ENCODE peak calls at places on chromosomes 12 and 14, in nine cellular contexts. G, N, Z, O, F, V, E, P and U are unnamed samples.

GRCh38 chr14:92382677-92383076 is 59.7 kb downstream of the SLC24A4 start:
- DNase-seq in F (no peak), V (no peak), P (no peak), Z (no peak), E (peak), N (no peak), G (no peak), O (no peak), U (no peak)

GRCh38 chr14:21071225-21072041 is 1.3 kb downstream of the ARHGEF40 start:
- DNase-seq in Z (no peak), O (peak), N (peak), V (peak), E (peak), P (peak), G (no peak), F (peak), U (peak)

GRCh38 chr14:64663174-64663573 is 41.0 kb upstream of the PLEKHG3 start:
- DNase-seq in G (no peak), Z (peak), F (no peak), P (peak), N (no peak), E (peak), V (no peak), O (no peak), U (no peak)

GRCh38 chr12:54398995-54399793 is 14.7 kb upstream of the ZNF385A start:
- DNase-seq in V (peak), O (peak), Z (peak), G (peak), F (peak), P (peak), E (peak), N (peak), U (peak)

GRCh38 chr12:67419810-67420209 is 150.7 kb downstream of the CAND1 start:
- DNase-seq in G (no peak), N (no peak), E (peak), O (no peak), V (peak), F (no peak), Z (no peak), P (no peak), U (peak)

GRCh38 chr12:121637231-121637914 is 11.0 kb downstream of the ORAI1 start:
- DNase-seq in N (no peak), F (peak), E (no peak), O (peak), P (no peak), Z (no peak), V (no peak), G (peak), U (no peak)

GRCh38 chr12:93322784-93323183 is 54.9 kb upstream of the NUDT4 start:
- DNase-seq in G (no peak), V (no peak), P (peak), N (no peak), O (no peak), Z (no peak), E (peak), F (no peak), U (no peak)

GRCh38 chr14:92680781-92681650 is 67.4 kb downstream of the LGMN start:
- DNase-seq in V (peak), P (peak), Z (peak), F (peak), G (peak), E (peak), N (peak), O (peak), U (peak)

GRCh38 chr12:117427176-117427575 is 65.8 kb upstream of the NOS1 start:
- DNase-seq in V (no peak), P (no peak), G (no peak), O (no peak), E (no peak), N (no peak), F (no peak), Z (no peak), U (no peak)

GRCh38 chr12:93667672-93668071 is 9.5 kb upstream of the CRADD start:
- DNase-seq in V (no peak), F (no peak), Z (no peak), P (peak), G (no peak), O (no peak), E (no peak), N (no peak), U (no peak)

GRCh38 chr12:42757735-42758134 is 168.2 kb upstream of the PRICKLE1 start:
- DNase-seq in O (no peak), V (peak), N (no peak), F (no peak), E (peak), P (no peak), G (no peak), Z (no peak), U (no peak)

GRCh38 chr14:55136868-55137785 is 8.1 kb downstream of the LGALS3 start:
- DNase-seq in V (no peak), O (no peak), N (no peak), G (no peak), F (no peak), Z (no peak), P (peak), E (no peak), U (no peak)

GRCh38 chr12:24561882-24562760 is 386.8 kb downstream of the BCAT1 start:
- DNase-seq in G (no peak), N (peak), V (peak), P (peak), O (no peak), F (no peak), E (peak), Z (no peak), U (peak)

GRCh38 chr14:49992901-49993335 is 100.0 kb downstream of the ARF6 start:
- DNase-seq in O (no peak), G (no peak), N (no peak), Z (no peak), P (peak), V (no peak), E (peak), F (no peak), U (no peak)

GRCh38 chr12:77830502-77830901 is at the start of gene NAV3:
- DNase-seq in P (peak), N (no peak), E (no peak), F (no peak), V (no peak), O (no peak), Z (no peak), G (no peak), U (no peak)

GRCh38 chr12:64673490-64674169 is 63.3 kb downstream of the RASSF3 start:
- DNase-seq in O (no peak), F (no peak), E (peak), P (no peak), G (no peak), V (no peak), N (no peak), Z (no peak), U (peak)

GRCh38 chr12:105092336-105092735 is 8.1 kb upstream of the ALDH1L2 start:
- DNase-seq in N (no peak), P (no peak), F (no peak), Z (peak), E (peak), G (no peak), O (no peak), V (peak), U (peak)

GRCh38 chr12:99121476-99121965 is 476.4 kb downstream of the APAF1 start:
- DNase-seq in Z (no peak), V (no peak), N (no peak), P (no peak), O (no peak), F (no peak), E (no peak), G (no peak), U (no peak)

GRCh38 chr12:1375323-1375722 is 219.1 kb downstream of the FBXL14 start:
- DNase-seq in Z (no peak), P (no peak), F (no peak), O (no peak), V (no peak), G (no peak), N (no peak), E (no peak), U (no peak)

GRCh38 chr14:58151264-58151700 is 731 bp downstream of the ARMH4 start:
- DNase-seq in V (peak), E (peak), P (peak), N (no peak), O (no peak), Z (no peak), G (no peak), F (no peak), U (no peak)

GRCh38 chr12:115623764-115624334 is 653.6 kb downstream of the MED13L start:
- DNase-seq in F (no peak), E (peak), P (no peak), O (no peak), Z (no peak), G (no peak), V (peak), N (no peak), U (no peak)

GRCh38 chr14:100537701-100538565 is 49.3 kb downstream of the BEGAIN start:
- DNase-seq in P (no peak), G (no peak), V (no peak), O (no peak), Z (no peak), F (no peak), N (no peak), E (no peak), U (no peak)

GRCh38 chr14:22900088-22900799 is 17.2 kb downstream of the REM2 start:
- DNase-seq in O (peak), G (no peak), N (peak), V (peak), Z (peak), P (peak), F (peak), E (peak), U (peak)

GRCh38 chr12:92424338-92424737 is 278.5 kb upstream of the PLEKHG7 start:
- DNase-seq in G (no peak), N (no peak), V (no peak), F (no peak), E (no peak), P (peak), Z (no peak), O (no peak), U (no peak)